ENCODE peak calls at places on chromosomes 4 and X, in six cellular contexts. One of them, this sample, is unnamed. For H3K36me3 and H3K27me3, the result is how much of the 10 kb centered on the place peaks cover.

GRCh38 chr4:67019670-67020069 is 525.6 kb downstream of the CENPC start:
- DNase-seq in brain microvascular endothelial cell: no peak
- DNase-seq in cardiac muscle cell: peak
- DNase-seq in fibroblast of lung: peak
- DNase-seq in HCT116: no peak
- DNase-seq in CD8-positive, alpha-beta T cell: no peak
- DNase-seq in this sample: no peak

GRCh38 chrX:109629310-109629709 is 4.3 kb upstream of the KCNE5 start:
- DNase-seq in CD8-positive, alpha-beta T cell: no peak
- DNase-seq in fibroblast of lung: no peak
- DNase-seq in HCT116: no peak
- DNase-seq in brain microvascular endothelial cell: no peak
- DNase-seq in cardiac muscle cell: peak
- DNase-seq in this sample: no peak

GRCh38 chr4:52954771-52955170 is 92.7 kb downstream of the RASL11B start:
- DNase-seq in CD8-positive, alpha-beta T cell: no peak
- DNase-seq in fibroblast of lung: no peak
- DNase-seq in cardiac muscle cell: no peak
- DNase-seq in brain microvascular endothelial cell: no peak
- DNase-seq in HCT116: no peak
- DNase-seq in this sample: no peak

GRCh38 chr4:180059216-180059881 is 2183.9 kb upstream of the TENM3 start:
- DNase-seq in HCT116: no peak
- DNase-seq in cardiac muscle cell: peak
- DNase-seq in brain microvascular endothelial cell: no peak
- DNase-seq in CD8-positive, alpha-beta T cell: no peak
- DNase-seq in fibroblast of lung: peak
- DNase-seq in this sample: no peak

GRCh38 chr4:153432971-153433752 is 33.0 kb upstream of the TMEM131L start:
- DNase-seq in fibroblast of lung: peak
- DNase-seq in brain microvascular endothelial cell: peak
- DNase-seq in HCT116: peak
- DNase-seq in cardiac muscle cell: peak
- DNase-seq in CD8-positive, alpha-beta T cell: peak
- DNase-seq in this sample: peak

GRCh38 chr4:128663325-128663724 is 146.2 kb upstream of the JADE1 start:
- DNase-seq in brain microvascular endothelial cell: no peak
- DNase-seq in CD8-positive, alpha-beta T cell: no peak
- DNase-seq in fibroblast of lung: no peak
- DNase-seq in HCT116: no peak
- DNase-seq in cardiac muscle cell: no peak
- DNase-seq in this sample: no peak

GRCh38 chrX:64338296-64338695 is 57.0 kb downstream of the MTMR8 start:
- DNase-seq in HCT116: no peak
- DNase-seq in brain microvascular endothelial cell: no peak
- DNase-seq in fibroblast of lung: no peak
- DNase-seq in cardiac muscle cell: no peak
- DNase-seq in CD8-positive, alpha-beta T cell: no peak
- DNase-seq in this sample: peak

GRCh38 chr4:85829276-85830051 is 354.5 kb downstream of the ARHGAP24 start:
- DNase-seq in cardiac muscle cell: peak
- DNase-seq in brain microvascular endothelial cell: no peak
- DNase-seq in fibroblast of lung: peak
- DNase-seq in HCT116: no peak
- DNase-seq in CD8-positive, alpha-beta T cell: no peak
- DNase-seq in this sample: peak

GRCh38 chr4:143616771-143617170 is 83.7 kb downstream of the FREM3 start:
- DNase-seq in fibroblast of lung: peak
- DNase-seq in brain microvascular endothelial cell: peak
- DNase-seq in cardiac muscle cell: peak
- DNase-seq in HCT116: no peak
- DNase-seq in CD8-positive, alpha-beta T cell: no peak
- DNase-seq in this sample: peak

GRCh38 chr4:77358315-77358928 is 201.4 kb downstream of the CCNG2 start:
- DNase-seq in CD8-positive, alpha-beta T cell: no peak
- DNase-seq in brain microvascular endothelial cell: peak
- DNase-seq in cardiac muscle cell: peak
- DNase-seq in HCT116: peak
- DNase-seq in fibroblast of lung: peak
- DNase-seq in this sample: peak

GRCh38 chr4:175413561-175413960 is 398.5 kb downstream of the GPM6A start:
- DNase-seq in fibroblast of lung: peak
- DNase-seq in CD8-positive, alpha-beta T cell: no peak
- DNase-seq in HCT116: no peak
- DNase-seq in brain microvascular endothelial cell: no peak
- DNase-seq in cardiac muscle cell: no peak
- DNase-seq in this sample: no peak

GRCh38 chr4:85681194-85681803 is 206.3 kb downstream of the ARHGAP24 start:
- DNase-seq in brain microvascular endothelial cell: peak
- DNase-seq in CD8-positive, alpha-beta T cell: no peak
- DNase-seq in cardiac muscle cell: peak
- DNase-seq in fibroblast of lung: peak
- DNase-seq in HCT116: no peak
- DNase-seq in this sample: peak

GRCh38 chr4:11929080-11929479 is 500.4 kb upstream of the HS3ST1 start:
- DNase-seq in cardiac muscle cell: no peak
- DNase-seq in CD8-positive, alpha-beta T cell: no peak
- DNase-seq in HCT116: no peak
- DNase-seq in brain microvascular endothelial cell: no peak
- DNase-seq in fibroblast of lung: no peak
- DNase-seq in this sample: no peak

GRCh38 chr4:150679018-150679766 is 97.2 kb downstream of the MAB21L2 start:
- DNase-seq in brain microvascular endothelial cell: no peak
- DNase-seq in HCT116: no peak
- DNase-seq in cardiac muscle cell: no peak
- DNase-seq in CD8-positive, alpha-beta T cell: no peak
- DNase-seq in fibroblast of lung: no peak
- DNase-seq in this sample: no peak

GRCh38 chr4:138869165-138869564 is 146.4 kb upstream of the NOCT start:
- DNase-seq in HCT116: no peak
- DNase-seq in CD8-positive, alpha-beta T cell: no peak
- DNase-seq in brain microvascular endothelial cell: no peak
- DNase-seq in fibroblast of lung: no peak
- DNase-seq in cardiac muscle cell: no peak
- DNase-seq in this sample: no peak

GRCh38 chr4:188308142-188308541 is 168.9 kb downstream of the TRIML1 start:
- DNase-seq in CD8-positive, alpha-beta T cell: no peak
- DNase-seq in brain microvascular endothelial cell: no peak
- DNase-seq in HCT116: no peak
- DNase-seq in cardiac muscle cell: no peak
- DNase-seq in fibroblast of lung: no peak
- DNase-seq in this sample: no peak

GRCh38 chrX:154695913-154696312 is 42.5 kb upstream of the CTAG2 start:
- DNase-seq in fibroblast of lung: no peak
- DNase-seq in HCT116: no peak
- DNase-seq in cardiac muscle cell: peak
- DNase-seq in CD8-positive, alpha-beta T cell: no peak
- DNase-seq in brain microvascular endothelial cell: no peak
- DNase-seq in this sample: no peak

GRCh38 chrX:153642313-153642654 is 4.7 kb upstream of the DUSP9 start:
- DNase-seq in cardiac muscle cell: no peak
- DNase-seq in fibroblast of lung: no peak
- DNase-seq in brain microvascular endothelial cell: no peak
- DNase-seq in HCT116: no peak
- DNase-seq in CD8-positive, alpha-beta T cell: no peak
- DNase-seq in this sample: no peak

GRCh38 chrX:105872921-105873320 is 50.6 kb downstream of the NRK start:
- DNase-seq in HCT116: no peak
- DNase-seq in brain microvascular endothelial cell: no peak
- DNase-seq in cardiac muscle cell: peak
- DNase-seq in fibroblast of lung: peak
- DNase-seq in CD8-positive, alpha-beta T cell: no peak
- DNase-seq in this sample: no peak

GRCh38 chr4:148270600-148270999 is 171.6 kb downstream of the NR3C2 start:
- DNase-seq in brain microvascular endothelial cell: no peak
- DNase-seq in HCT116: no peak
- DNase-seq in CD8-positive, alpha-beta T cell: no peak
- DNase-seq in cardiac muscle cell: no peak
- DNase-seq in fibroblast of lung: peak
- DNase-seq in this sample: peak

GRCh38 chr4:111650553-111651183 is 494.6 kb upstream of the FAM241A start:
- DNase-seq in HCT116: no peak
- DNase-seq in cardiac muscle cell: no peak
- DNase-seq in brain microvascular endothelial cell: no peak
- DNase-seq in fibroblast of lung: no peak
- DNase-seq in CD8-positive, alpha-beta T cell: no peak
- DNase-seq in this sample: no peak

GRCh38 chr4:111652206-111652605 is 493.0 kb upstream of the FAM241A start:
- DNase-seq in HCT116: no peak
- DNase-seq in CD8-positive, alpha-beta T cell: no peak
- DNase-seq in brain microvascular endothelial cell: no peak
- DNase-seq in cardiac muscle cell: no peak
- DNase-seq in fibroblast of lung: no peak
- DNase-seq in this sample: peak

GRCh38 chr4:111648056-111648455 is 497.2 kb upstream of the FAM241A start:
- DNase-seq in fibroblast of lung: no peak
- DNase-seq in brain microvascular endothelial cell: no peak
- DNase-seq in HCT116: no peak
- DNase-seq in CD8-positive, alpha-beta T cell: no peak
- DNase-seq in cardiac muscle cell: no peak
- DNase-seq in this sample: no peak

GRCh38 chr4:111650146-111650545 is 495.1 kb upstream of the FAM241A start:
- DNase-seq in brain microvascular endothelial cell: no peak
- DNase-seq in CD8-positive, alpha-beta T cell: no peak
- DNase-seq in cardiac muscle cell: no peak
- DNase-seq in HCT116: no peak
- DNase-seq in fibroblast of lung: no peak
- DNase-seq in this sample: no peak

DNA sequence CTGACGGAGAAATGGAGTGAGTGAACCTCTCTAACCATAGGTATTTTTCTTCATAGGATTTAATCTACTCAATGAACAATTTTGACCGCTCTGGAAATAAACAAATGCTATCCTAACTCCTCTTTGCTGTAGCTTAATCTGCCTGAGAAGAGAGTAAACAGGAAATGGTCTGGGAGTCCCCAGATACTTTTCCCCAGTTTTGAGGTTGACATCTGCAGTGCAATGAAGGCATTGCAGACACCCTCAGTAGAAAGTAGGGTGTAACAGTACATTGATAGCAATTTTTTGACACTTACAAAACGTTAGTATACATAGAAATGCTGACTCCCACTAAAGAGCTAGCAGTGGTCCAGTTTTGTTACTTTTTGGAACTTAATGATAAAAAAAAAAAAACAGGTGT is 495.9 kb upstream of the FAM241A start:
- DNase-seq in CD8-positive, alpha-beta T cell: no peak
- DNase-seq in cardiac muscle cell: no peak
- DNase-seq in HCT116: no peak
- DNase-seq in brain microvascular endothelial cell: no peak
- DNase-seq in fibroblast of lung: no peak
- DNase-seq in this sample: no peak
- H3K4me3 ChIP-seq in CD8-positive, alpha-beta T cell: no peak
- H3K4me3 ChIP-seq in cardiac muscle cell: no peak
- H3K4me3 ChIP-seq in HCT116: no peak
- H3K4me3 ChIP-seq in brain microvascular endothelial cell: no peak
- H3K4me3 ChIP-seq in fibroblast of lung: no peak
- H3K4me3 ChIP-seq in this sample: no peak

GRCh38 chr4:119493419-119493818 is 135.2 kb downstream of the PDE5A start:
- DNase-seq in HCT116: no peak
- DNase-seq in fibroblast of lung: no peak
- DNase-seq in cardiac muscle cell: peak
- DNase-seq in CD8-positive, alpha-beta T cell: no peak
- DNase-seq in brain microvascular endothelial cell: no peak
- DNase-seq in this sample: peak
- H3K36me3 ChIP-seq in HCT116: under half
- H3K36me3 ChIP-seq in fibroblast of lung: under half
- H3K36me3 ChIP-seq in cardiac muscle cell: half or more
- H3K36me3 ChIP-seq in CD8-positive, alpha-beta T cell: under half
- H3K36me3 ChIP-seq in brain microvascular endothelial cell: under half
- H3K36me3 ChIP-seq in this sample: under half

DNA sequence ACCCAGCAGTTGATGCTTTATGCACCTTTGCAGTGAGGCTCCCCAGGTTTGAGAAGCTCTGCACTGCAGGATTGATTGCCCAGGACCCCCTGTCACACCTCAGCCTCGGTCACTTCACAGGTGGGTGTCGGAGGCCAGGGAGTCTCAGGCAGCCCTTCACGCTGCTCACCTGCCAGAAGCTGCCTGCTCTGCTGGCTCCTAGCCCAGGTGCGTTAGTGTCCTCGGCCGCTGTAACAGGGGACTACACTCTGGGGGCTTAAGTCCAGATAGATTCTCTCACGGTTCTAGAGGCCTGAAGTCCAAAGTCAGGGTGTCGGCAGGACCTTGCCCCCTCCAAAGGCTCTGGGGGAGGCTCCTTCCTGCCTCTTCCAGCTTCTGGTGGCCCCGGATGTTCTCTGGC is 79.9 kb downstream of the CPZ start:
- DNase-seq in CD8-positive, alpha-beta T cell: no peak
- DNase-seq in brain microvascular endothelial cell: no peak
- DNase-seq in fibroblast of lung: no peak
- DNase-seq in HCT116: no peak
- DNase-seq in cardiac muscle cell: no peak
- DNase-seq in this sample: no peak
- H3K27me3 ChIP-seq in CD8-positive, alpha-beta T cell: under half
- H3K27me3 ChIP-seq in brain microvascular endothelial cell: under half
- H3K27me3 ChIP-seq in fibroblast of lung: under half
- H3K27me3 ChIP-seq in HCT116: half or more
- H3K27me3 ChIP-seq in cardiac muscle cell: under half
- H3K27me3 ChIP-seq in this sample: under half

GRCh38 chrX:73213734-73214133 is 917 bp downstream of the NAP1L2 start:
- DNase-seq in HCT116: no peak
- DNase-seq in brain microvascular endothelial cell: no peak
- DNase-seq in CD8-positive, alpha-beta T cell: no peak
- DNase-seq in fibroblast of lung: no peak
- DNase-seq in cardiac muscle cell: no peak
- DNase-seq in this sample: peak
- H3K4me3 ChIP-seq in HCT116: no peak
- H3K4me3 ChIP-seq in brain microvascular endothelial cell: no peak
- H3K4me3 ChIP-seq in CD8-positive, alpha-beta T cell: peak
- H3K4me3 ChIP-seq in fibroblast of lung: peak
- H3K4me3 ChIP-seq in cardiac muscle cell: peak
- H3K4me3 ChIP-seq in this sample: no peak

GRCh38 chrX:47229427-47229826 is 3.4 kb upstream of the USP11 start:
- DNase-seq in cardiac muscle cell: no peak
- DNase-seq in HCT116: no peak
- DNase-seq in CD8-positive, alpha-beta T cell: no peak
- DNase-seq in fibroblast of lung: no peak
- DNase-seq in brain microvascular endothelial cell: no peak
- DNase-seq in this sample: no peak

GRCh38 chrX:47230136-47230868 is 2.5 kb upstream of the USP11 start:
- DNase-seq in HCT116: no peak
- DNase-seq in fibroblast of lung: no peak
- DNase-seq in cardiac muscle cell: no peak
- DNase-seq in brain microvascular endothelial cell: no peak
- DNase-seq in CD8-positive, alpha-beta T cell: no peak
- DNase-seq in this sample: no peak

GRCh38 chrX:47232197-47232802 is 509 bp upstream of the USP11 start:
- DNase-seq in fibroblast of lung: no peak
- DNase-seq in brain microvascular endothelial cell: no peak
- DNase-seq in HCT116: no peak
- DNase-seq in cardiac muscle cell: no peak
- DNase-seq in CD8-positive, alpha-beta T cell: no peak
- DNase-seq in this sample: peak

GRCh38 chrX:47232803-47233332 is at the start of gene USP11:
- DNase-seq in fibroblast of lung: peak
- DNase-seq in HCT116: no peak
- DNase-seq in brain microvascular endothelial cell: peak
- DNase-seq in CD8-positive, alpha-beta T cell: peak
- DNase-seq in cardiac muscle cell: peak
- DNase-seq in this sample: no peak

GRCh38 chrX:47231167-47231566 is 1.6 kb upstream of the USP11 start:
- DNase-seq in CD8-positive, alpha-beta T cell: no peak
- DNase-seq in HCT116: no peak
- DNase-seq in fibroblast of lung: no peak
- DNase-seq in brain microvascular endothelial cell: no peak
- DNase-seq in cardiac muscle cell: no peak
- DNase-seq in this sample: no peak
- H3K36me3 ChIP-seq in CD8-positive, alpha-beta T cell: under half
- H3K36me3 ChIP-seq in HCT116: under half
- H3K36me3 ChIP-seq in fibroblast of lung: under half
- H3K36me3 ChIP-seq in brain microvascular endothelial cell: under half
- H3K36me3 ChIP-seq in cardiac muscle cell: under half
- H3K36me3 ChIP-seq in this sample: under half

GRCh38 chr4:3789587-3789986 is 23.4 kb downstream of the ADRA2C start:
- DNase-seq in CD8-positive, alpha-beta T cell: no peak
- DNase-seq in cardiac muscle cell: no peak
- DNase-seq in HCT116: no peak
- DNase-seq in brain microvascular endothelial cell: no peak
- DNase-seq in fibroblast of lung: no peak
- DNase-seq in this sample: no peak
- H3K27me3 ChIP-seq in CD8-positive, alpha-beta T cell: under half
- H3K27me3 ChIP-seq in cardiac muscle cell: under half
- H3K27me3 ChIP-seq in HCT116: under half
- H3K27me3 ChIP-seq in brain microvascular endothelial cell: under half
- H3K27me3 ChIP-seq in fibroblast of lung: under half
- H3K27me3 ChIP-seq in this sample: under half